ENCODE peak calls at places on chromosome 3, in eight cellular contexts. N, M, D, E, T, X, H and J are unnamed samples.

GRCh38 chr3:184145120-184145524 is 10.0 kb downstream of the EIF2B5 start:
- DNase-seq in N (peak; percentile 61), M (peak; percentile 73), D (no peak), E (peak; percentile 69), T (no peak), X (no peak), H (peak; percentile 84), J (peak; percentile 55)

GRCh38 chr3:16173696-16174355 is 654 bp upstream of the GALNT15 start:
- DNase-seq in N (no peak), M (no peak), D (no peak), E (no peak), T (no peak), X (no peak), H (no peak), J (no peak)

GRCh38 chr3:190053919-190054672 is 66.6 kb downstream of the P3H2 start:
- DNase-seq in N (peak; percentile 39), M (peak; percentile 74), D (no peak), E (no peak), T (no peak), X (no peak), H (no peak), J (no peak)

GRCh38 chr3:78041486-78041885 is 1001.6 kb downstream of the ROBO2 start:
- DNase-seq in N (no peak), M (peak; percentile 7), D (no peak), E (no peak), T (no peak), X (no peak), H (no peak), J (no peak)

GRCh38 chr3:47857151-47857550 is 54.2 kb downstream of the DHX30 start:
- DNase-seq in N (no peak), M (no peak), D (no peak), E (no peak), T (no peak), X (no peak), H (no peak), J (no peak)

GRCh38 chr3:61926913-61927312 is 365.5 kb downstream of the PTPRG start:
- DNase-seq in N (peak; percentile 12), M (no peak), D (no peak), E (no peak), T (no peak), X (no peak), H (no peak), J (no peak)

GRCh38 chr3:187066228-187066995 is 72.9 kb downstream of the RPL39L start:
- DNase-seq in N (peak; percentile 38), M (peak; percentile 64), D (peak; percentile 18), E (no peak), T (peak; percentile 58), X (peak; percentile 69), H (peak; percentile 51), J (no peak)

GRCh38 chr3:124034016-124034808 is 42.3 kb upstream of the ROPN1 start:
- DNase-seq in N (peak; percentile 43), M (peak; percentile 44), D (no peak), E (peak; percentile 31), T (peak; percentile 13), X (no peak), H (no peak), J (no peak)

GRCh38 chr3:107241217-107241616 is 136.0 kb upstream of the CCDC54 start:
- DNase-seq in N (peak; percentile 48), M (peak; percentile 27), D (no peak), E (peak; percentile 53), T (peak; percentile 16), X (peak; percentile 3), H (peak; percentile 63), J (peak; percentile 55)

GRCh38 chr3:103052236-103052830 is 617.5 kb downstream of the ZPLD1 start:
- DNase-seq in N (no peak), M (no peak), D (no peak), E (peak; percentile 52), T (no peak), X (peak; percentile 62), H (peak; percentile 20), J (peak; percentile 64)

GRCh38 chr3:65181397-65181871 is 493.6 kb upstream of the ADAMTS9 start:
- DNase-seq in N (no peak), M (no peak), D (no peak), E (peak; percentile 29), T (no peak), X (no peak), H (no peak), J (no peak)

GRCh38 chr3:79976466-79976865 is 208.7 kb upstream of the ROBO1 start:
- DNase-seq in N (no peak), M (peak; percentile 28), D (no peak), E (no peak), T (no peak), X (no peak), H (no peak), J (no peak)

GRCh38 chr3:111080357-111080937 is 8.8 kb downstream of the NECTIN3 start:
- DNase-seq in N (no peak), M (peak; percentile 50), D (no peak), E (no peak), T (no peak), X (peak; percentile 58), H (no peak), J (no peak)

GRCh38 chr3:119318871-119319270 is 24.7 kb downstream of the ARHGAP31 start:
- DNase-seq in N (no peak), M (no peak), D (no peak), E (no peak), T (no peak), X (no peak), H (no peak), J (no peak)

GRCh38 chr3:135040321-135041110 is 245.5 kb downstream of the EPHB1 start:
- DNase-seq in N (no peak), M (no peak), D (no peak), E (no peak), T (no peak), X (no peak), H (no peak), J (no peak)

GRCh38 chr3:49295489-49296058 is 18.5 kb upstream of the C3orf62 start:
- DNase-seq in N (no peak), M (peak; percentile 63), D (no peak), E (no peak), T (no peak), X (peak; percentile 68), H (no peak), J (no peak)

GRCh38 chr3:131898346-131898745 is 136.5 kb downstream of the CPNE4 start:
- DNase-seq in N (no peak), M (no peak), D (no peak), E (no peak), T (no peak), X (no peak), H (no peak), J (no peak)